ENCODE peak calls at places on chromosome X, in eight cellular contexts. A, T, G, H, X, D, W and Y are unnamed samples.

GRCh38 chrX:119004920-119005524 is 30.6 kb downstream of the LONRF3 start:
- DNase-seq in G (peak; percentile 55), H (no peak), T (peak; percentile 28), A (peak; percentile 64), D (peak; percentile 33), X (peak; percentile 67), W (peak; percentile 57), Y (peak; percentile 74)

GRCh38 chrX:153628665-153629064 is 18.3 kb upstream of the DUSP9 start:
- DNase-seq in X (no peak), D (no peak), A (no peak), T (no peak), H (no peak), G (no peak), W (no peak), Y (peak; percentile 33)

GRCh38 chrX:50629774-50630173 is 159.1 kb upstream of the DGKK start:
- DNase-seq in W (no peak), D (no peak), T (no peak), H (no peak), A (no peak), X (no peak), G (no peak), Y (no peak)

GRCh38 chrX:155968106-155968714 is 29.3 kb upstream of the IL9R start:
- DNase-seq in A (no peak), X (no peak), D (no peak), G (no peak), W (no peak), H (no peak), T (no peak), Y (no peak)

GRCh38 chrX:136783159-136783558 is 2.4 kb upstream of the ARHGEF6 start:
- DNase-seq in D (no peak), A (no peak), W (no peak), H (no peak), X (no peak), G (no peak), T (no peak), Y (no peak)

GRCh38 chrX:27619975-27620374 is 29.8 kb downstream of the DCAF8L2 start:
- DNase-seq in W (no peak), A (no peak), X (no peak), T (no peak), H (no peak), D (no peak), G (peak; percentile 11), Y (no peak)

GRCh38 chrX:40459576-40460158 is 121.1 kb upstream of the ATP6AP2 start:
- DNase-seq in X (no peak), D (no peak), A (no peak), T (no peak), G (no peak), W (no peak), H (no peak), Y (peak; percentile 87)

GRCh38 chrX:69262036-69262905 is 97.0 kb upstream of the PJA1 start:
- DNase-seq in H (no peak), D (no peak), W (no peak), A (no peak), X (peak; percentile 67), G (no peak), T (no peak), Y (no peak)

GRCh38 chrX:118975831-118976598 is 1.6 kb downstream of the LONRF3 start:
- DNase-seq in D (no peak), W (peak; percentile 80), A (peak; percentile 66), G (peak; percentile 21), T (peak; percentile 61), H (peak; percentile 40), X (peak; percentile 93), Y (peak; percentile 72)

GRCh38 chrX:45788315-45788714 is 587.6 kb upstream of the DIPK2B start:
- DNase-seq in A (no peak), T (no peak), D (no peak), G (no peak), H (no peak), W (no peak), X (no peak), Y (no peak)

GRCh38 chrX:139083191-139083590 is 371.7 kb upstream of the FGF13 start:
- DNase-seq in W (no peak), T (no peak), A (no peak), X (no peak), D (no peak), G (no peak), H (no peak), Y (no peak)

GRCh38 chrX:100512471-100512870 is 72.3 kb upstream of the TNMD start:
- DNase-seq in H (no peak), A (no peak), T (no peak), D (no peak), X (no peak), W (no peak), G (no peak), Y (peak; percentile 23)

GRCh38 chrX:19886888-19887531 is 390 bp downstream of the SH3KBP1 start:
- DNase-seq in D (no peak), A (peak; percentile 28), T (no peak), G (no peak), W (peak; percentile 65), H (no peak), X (peak; percentile 66), Y (peak; percentile 71)

DNA sequence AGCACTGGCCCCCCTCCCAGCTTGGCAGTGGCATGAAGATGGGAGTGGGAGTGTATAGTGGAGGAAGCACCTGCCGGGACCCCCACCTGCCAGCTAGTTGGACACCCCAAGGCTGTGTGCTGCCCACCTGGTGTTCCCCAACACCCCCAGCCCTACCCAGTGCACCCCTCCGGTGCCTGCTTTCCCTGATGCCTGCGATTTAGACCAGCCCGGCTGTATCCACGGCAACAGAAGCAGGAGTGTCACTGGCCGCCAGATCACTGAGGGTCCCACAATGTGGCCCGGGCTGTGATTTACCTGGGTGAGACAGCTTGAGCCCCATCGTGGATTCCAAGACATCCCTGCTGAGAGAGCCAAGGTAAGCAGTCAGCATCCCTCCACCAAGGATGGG is 533 bp downstream of the GPR173 start:
- DNase-seq in X (no peak), T (no peak), D (no peak), H (no peak), A (no peak), W (no peak), G (no peak), Y (no peak)
- H3K4me3 ChIP-seq in X (peak overlapping the region; percentile 34), T (peak overlapping the region; percentile 37), D (peak overlapping the region; percentile 67), H (peak overlapping the region; percentile 80), A (peak overlapping the region; percentile 46), W (peak overlapping the region; percentile 75), G (no peak overlapping the region), Y (peak overlapping the region; percentile 55)

DNA sequence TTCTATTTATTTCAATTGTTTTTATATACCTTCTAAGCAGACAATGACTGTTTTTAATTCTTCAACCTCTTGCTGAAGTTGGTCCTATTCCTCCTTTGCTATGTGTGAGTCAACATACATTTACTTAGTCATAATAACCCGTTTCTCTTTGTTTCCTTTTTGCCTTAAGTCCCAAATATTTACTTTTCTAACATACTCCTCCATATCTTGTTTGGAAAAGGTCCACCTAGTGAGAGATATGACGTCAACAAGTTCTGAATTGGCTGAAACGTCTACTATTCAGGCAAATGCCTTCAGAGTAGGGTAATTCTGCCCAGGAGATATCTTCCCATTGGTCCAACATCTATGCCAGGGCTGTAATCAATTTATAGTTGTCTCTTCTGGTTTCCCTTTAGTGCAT is 179.3 kb upstream of the GEMIN8 start:
- DNase-seq in T (no peak), A (no peak), D (no peak), G (no peak), W (no peak), X (no peak), H (no peak), Y (no peak)
- H3K27me3 ChIP-seq in T (no peaks in the 10 kb centered on the region), A (no peaks in the 10 kb centered on the region), D (no peaks in the 10 kb centered on the region), G (no peaks in the 10 kb centered on the region), W (no peaks in the 10 kb centered on the region), X (no peaks in the 10 kb centered on the region), H (no peaks in the 10 kb centered on the region), Y (no peaks in the 10 kb centered on the region)

GRCh38 chrX:109186939-109187338 is 294.9 kb downstream of the GUCY2F start:
- DNase-seq in H (no peak), A (no peak), T (no peak), D (no peak), G (no peak), W (no peak), X (no peak), Y (no peak)

GRCh38 chrX:109190542-109190941 is 291.3 kb downstream of the GUCY2F start:
- DNase-seq in W (no peak), X (no peak), D (no peak), G (no peak), H (no peak), A (no peak), T (no peak), Y (no peak)

GRCh38 chrX:109187473-109188168 is 294.3 kb downstream of the GUCY2F start:
- DNase-seq in H (no peak), D (no peak), X (no peak), T (no peak), G (no peak), W (no peak), A (no peak), Y (no peak)

DNA sequence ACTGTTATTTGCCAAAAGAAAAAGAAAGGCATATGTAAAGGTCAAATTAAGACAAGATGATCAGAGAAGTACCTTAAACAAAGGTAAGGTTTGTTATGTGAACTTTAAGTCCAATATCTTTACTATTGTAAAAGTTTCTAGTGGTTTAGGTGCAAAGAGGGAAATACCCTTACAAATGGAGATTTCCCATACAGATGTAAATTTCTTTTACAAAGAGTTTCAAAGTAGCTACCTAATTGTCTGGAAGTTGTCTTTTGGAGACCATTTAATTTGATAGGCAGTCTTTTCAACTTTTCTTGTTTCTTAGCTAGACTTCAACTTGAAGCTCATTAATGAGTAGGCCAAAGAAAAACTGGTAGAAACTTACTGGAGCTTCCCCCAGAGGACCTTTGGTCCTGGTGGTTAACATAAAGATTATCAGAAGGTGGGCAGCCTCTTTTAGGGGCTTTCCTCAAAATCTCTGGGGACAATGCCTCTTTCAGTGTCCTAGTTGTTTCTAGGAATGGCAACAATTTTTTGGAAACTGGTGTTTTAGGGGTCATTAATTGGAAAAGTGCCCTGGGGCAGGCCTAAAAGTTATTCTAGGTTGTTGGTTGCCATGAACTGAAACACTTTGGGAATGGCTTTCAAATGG is 297.3 kb downstream of the GUCY2F start:
- DNase-seq in A (no peak), W (no peak), G (no peak), H (no peak), D (no peak), T (no peak), X (no peak), Y (no peak)
- H3K36me3 ChIP-seq in A (no peaks in the 10 kb centered on the region), W (no peaks in the 10 kb centered on the region), G (no peaks in the 10 kb centered on the region), H (no peaks in the 10 kb centered on the region), D (no peaks in the 10 kb centered on the region), T (no peaks in the 10 kb centered on the region), X (no peaks in the 10 kb centered on the region), Y (no peaks in the 10 kb centered on the region)

GRCh38 chrX:114178126-114178525 is 405.8 kb upstream of the HTR2C start:
- DNase-seq in H (no peak), W (no peak), D (no peak), X (no peak), G (no peak), T (no peak), A (no peak), Y (no peak)
- H3K4me3 ChIP-seq in H (no peak overlapping the region), W (no peak overlapping the region), D (no peak overlapping the region), X (no peak overlapping the region), G (no peak overlapping the region), T (no peak overlapping the region), A (no peak overlapping the region), Y (no peak overlapping the region)